ENCODE peak calls at places on chromosomes 13 and 19, in ten cellular contexts. W is left ventricle myocardium inferior, Z is lower lobe of right lung, A is mammary epithelial cell, V is right atrium auricular region, C is AG10803, F is mucosa of descending colon, H is WTC11, E is colonic mucosa, B is fibroblast of the aortic adventitia. Q is an unnamed sample.

GRCh38 chr13:59746291-59746962 is 417.3 kb downstream of the DIAPH3 start:
- DNase-seq in W (no peak), Z (no peak), A (peak; percentile 72), V (no peak), C (peak; percentile 77), F (no peak), H (no peak), E (no peak), B (peak; percentile 58), Q (no peak)

GRCh38 chr19:31533114-31533513 is 183.9 kb upstream of the TSHZ3 start:
- DNase-seq in W (no peak), Z (no peak), A (no peak), V (peak; percentile 30), C (no peak), F (no peak), H (no peak), E (no peak), B (no peak), Q (no peak)

GRCh38 chr19:13782537-13782936 is 8.3 kb downstream of the C19orf53 start:
- DNase-seq in W (no peak), Z (no peak), A (no peak), V (no peak), C (no peak), F (no peak), H (no peak), E (peak; percentile 32), B (no peak), Q (no peak)

GRCh38 chr19:7874080-7874856 is at the start of gene PRR36:
- DNase-seq in W (no peak), Z (peak; percentile 79), A (no peak), V (no peak), C (no peak), F (no peak), H (peak; percentile 88), E (no peak), B (no peak), Q (peak; percentile 77)

GRCh38 chr13:86446311-86446710 is 647.1 kb upstream of the SLITRK6 start:
- DNase-seq in W (no peak), Z (no peak), A (no peak), V (no peak), C (peak; percentile 1), F (no peak), H (peak; percentile 38), E (no peak), B (peak; percentile 57), Q (peak; percentile 8)

GRCh38 chr13:113509989-113510388 is 19.5 kb upstream of the DCUN1D2 start:
- DNase-seq in W (no peak), Z (no peak), A (no peak), V (no peak), C (no peak), F (no peak), H (no peak), E (no peak), B (no peak), Q (no peak)

GRCh38 chr13:104809483-104809882 is 1726.0 kb downstream of the EFNB2 start:
- DNase-seq in W (no peak), Z (no peak), A (peak; percentile 37), V (no peak), C (no peak), F (no peak), H (no peak), E (no peak), B (no peak), Q (no peak)

GRCh38 chr19:51031880-51032225 is 2.9 kb downstream of the KLK12 start:
- DNase-seq in W (no peak), Z (no peak), A (no peak), V (no peak), C (no peak), F (no peak), H (no peak), E (no peak), B (no peak), Q (no peak)

DNA sequence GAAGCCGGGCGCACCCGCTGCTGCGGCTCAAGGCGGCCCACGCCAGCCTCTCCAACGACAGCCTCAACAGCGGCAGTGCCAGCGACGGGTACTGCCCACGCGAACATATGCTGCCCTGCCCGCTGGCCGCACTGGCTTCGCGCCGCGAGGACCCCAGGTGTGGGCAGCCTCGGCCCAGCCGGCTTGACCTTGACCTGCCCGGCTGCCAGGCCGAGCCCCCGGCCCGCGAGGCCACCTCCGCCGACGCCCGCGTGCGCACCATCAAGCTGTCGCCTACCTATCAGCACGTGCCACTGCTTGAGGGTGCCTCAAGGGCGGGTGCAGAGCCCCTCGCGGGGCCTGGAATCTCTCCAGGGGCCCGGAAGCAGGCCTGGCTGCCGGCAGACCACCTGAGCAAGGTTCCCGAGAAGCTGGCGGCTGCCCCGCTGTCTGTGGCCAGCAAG is 13.0 kb downstream of the C19orf25 start:
- DNase-seq in W (no peak), Z (no peak), A (no peak), V (no peak), C (no peak), F (no peak), H (peak; percentile 14), E (no peak), B (no peak), Q (no peak)
- TF ChIP-seq CTCF in W (no peak), Z (no peak), A (no peak), V (no peak), C (no peak), F (no peak), H (no peak), E (no peak), B (no peak), Q (no peak)

GRCh38 chr19:48127561-48127960 is 16.9 kb upstream of the PLA2G4C start:
- DNase-seq in W (no peak), Z (no peak), A (no peak), V (no peak), C (no peak), F (no peak), H (no peak), E (no peak), B (no peak), Q (no peak)

GRCh38 chr19:48122421-48122820 is 11.8 kb upstream of the PLA2G4C start:
- DNase-seq in W (no peak), Z (no peak), A (peak; percentile 40), V (no peak), C (no peak), F (no peak), H (no peak), E (no peak), B (no peak), Q (no peak)

GRCh38 chr19:48121909-48122371 is 11.3 kb upstream of the PLA2G4C start:
- DNase-seq in W (no peak), Z (no peak), A (peak; percentile 78), V (no peak), C (no peak), F (no peak), H (no peak), E (no peak), B (no peak), Q (no peak)

GRCh38 chr19:48121066-48121465 is 10.4 kb upstream of the PLA2G4C start:
- DNase-seq in W (no peak), Z (no peak), A (no peak), V (no peak), C (no peak), F (no peak), H (no peak), E (no peak), B (no peak), Q (no peak)

GRCh38 chr19:48123907-48124675 is 13.5 kb upstream of the PLA2G4C start:
- DNase-seq in W (no peak), Z (no peak), A (peak; percentile 96), V (no peak), C (peak; percentile 44), F (no peak), H (no peak), E (no peak), B (peak; percentile 90), Q (no peak)
- TF ChIP-seq CTCF in W (no peak), Z (no peak), A (peak; percentile 31), V (no peak), C (no peak), F (no peak), H (no peak), E (no peak), B (peak; percentile 47), Q (no peak)

GRCh38 chr19:34172661-34173144 is 399 bp downstream of the LSM14A start:
- DNase-seq in W (peak; percentile 31), Z (peak; percentile 55), A (no peak), V (no peak), C (no peak), F (no peak), H (no peak), E (no peak), B (no peak), Q (peak; percentile 42)

GRCh38 chr19:34176581-34176980 is 4.3 kb downstream of the LSM14A start:
- DNase-seq in W (no peak), Z (no peak), A (no peak), V (no peak), C (no peak), F (no peak), H (no peak), E (no peak), B (no peak), Q (no peak)

GRCh38 chr19:34171539-34171876 is 796 bp upstream of the LSM14A start:
- DNase-seq in W (no peak), Z (no peak), A (peak; percentile 38), V (no peak), C (peak; percentile 77), F (no peak), H (no peak), E (no peak), B (peak; percentile 59), Q (no peak)

GRCh38 chr19:34171877-34172660 is at the start of gene LSM14A:
- DNase-seq in W (peak; percentile 94), Z (peak; percentile 95), A (peak; percentile 79), V (peak; percentile 90), C (peak; percentile 91), F (peak; percentile 96), H (peak; percentile 90), E (peak; percentile 90), B (peak; percentile 89), Q (peak; percentile 94)

DNA sequence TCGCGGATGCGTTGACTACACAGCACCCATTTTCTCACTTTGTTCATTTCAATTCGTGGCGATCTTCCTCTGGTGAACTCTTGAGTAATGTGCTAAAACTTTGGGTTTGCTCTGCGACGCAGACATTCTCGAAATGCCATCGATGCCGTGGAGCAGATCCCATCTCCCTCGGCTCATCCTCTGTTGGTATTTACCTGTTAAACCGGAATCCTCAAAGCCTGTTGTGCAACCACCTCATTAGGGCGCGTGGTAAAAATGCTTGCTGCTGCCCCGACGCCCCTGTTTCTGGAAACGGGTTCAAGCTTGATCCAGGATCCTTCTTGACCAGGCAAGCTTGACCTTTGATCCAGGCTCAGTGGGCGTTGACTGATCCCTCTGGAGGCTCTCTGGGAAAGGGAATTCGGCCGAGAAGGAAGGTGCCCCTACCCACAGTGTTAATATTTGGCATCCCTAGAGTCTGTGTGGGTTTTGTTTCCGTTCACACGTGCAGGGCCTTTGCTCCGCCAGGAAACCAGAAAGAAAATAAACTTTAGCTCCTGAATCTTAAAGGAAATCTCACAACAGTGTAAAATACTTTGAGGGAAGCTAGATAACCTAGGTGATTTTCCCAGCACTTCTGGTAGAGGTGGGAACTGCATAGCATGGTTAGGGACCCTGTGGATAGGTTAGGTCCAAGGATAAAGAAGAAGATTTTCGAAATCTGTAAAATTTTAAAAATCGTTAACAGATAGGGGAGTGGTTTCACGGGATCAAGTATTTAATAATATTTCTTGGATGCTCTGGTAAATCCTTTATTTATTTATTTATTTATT is 1.0 kb downstream of the LSM14A start:
- DNase-seq in W (no peak), Z (peak; percentile 49), A (peak; percentile 70), V (no peak), C (peak; percentile 64), F (peak; percentile 72), H (peak; percentile 59), E (peak; percentile 86), B (peak; percentile 55), Q (peak; percentile 62)
- TF ChIP-seq CTCF in W (peak; percentile 26), Z (no peak), A (no peak), V (no peak), C (peak; percentile 27), F (no peak), H (no peak), E (no peak), B (peak; percentile 46), Q (no peak)

GRCh38 chr19:55437410-55437809 is 5.7 kb downstream of the SHISA7 start:
- DNase-seq in W (peak; percentile 52), Z (peak; percentile 71), A (peak; percentile 64), V (no peak), C (peak; percentile 39), F (peak; percentile 67), H (peak; percentile 85), E (peak; percentile 47), B (peak; percentile 63), Q (peak; percentile 93)
- TF ChIP-seq CTCF in W (no peak), Z (no peak), A (no peak), V (no peak), C (no peak), F (no peak), H (no peak), E (no peak), B (no peak), Q (no peak)